ENCODE peak calls at places on chromosome 15, in five cellular contexts. C, K, I, W and G are unnamed samples.

GRCh38 chr15:85543741-85544155 is 163.3 kb downstream of the AKAP13 start:
- DNase-seq in C (peak), K (no peak), I (no peak), W (peak), G (no peak)

GRCh38 chr15:45442497-45443135 is 64.3 kb upstream of the GATM start:
- DNase-seq in C (no peak), K (no peak), I (no peak), W (no peak), G (no peak)

GRCh38 chr15:74275957-74276356 is 39.8 kb downstream of the CCDC33 start:
- DNase-seq in C (no peak), K (peak), I (no peak), W (no peak), G (no peak)

GRCh38 chr15:68209735-68210408 is 4.7 kb upstream of the CALML4 start:
- DNase-seq in C (no peak), K (peak), I (no peak), W (no peak), G (no peak)

GRCh38 chr15:66940368-66940767 is 125.0 kb upstream of the SMAD3 start:
- DNase-seq in C (no peak), K (peak), I (no peak), W (no peak), G (no peak)

GRCh38 chr15:44882499-44882968 is 74.0 kb upstream of the TERB2 start:
- DNase-seq in C (no peak), K (peak), I (no peak), W (no peak), G (no peak)

GRCh38 chr15:49045691-49046112 is 544 bp downstream of the SECISBP2L start:
- DNase-seq in C (no peak), K (peak), I (no peak), W (no peak), G (no peak)

GRCh38 chr15:27638950-27639349 is 460.2 kb downstream of the OCA2 start:
- DNase-seq in C (no peak), K (no peak), I (no peak), W (no peak), G (no peak)

GRCh38 chr15:71532994-71533393 is 277.4 kb upstream of the NR2E3 start:
- DNase-seq in C (no peak), K (peak), I (no peak), W (no peak), G (no peak)
- TF ChIP-seq CTCF in C (peak), K (peak), I (peak), W (peak), G (peak)

DNA sequence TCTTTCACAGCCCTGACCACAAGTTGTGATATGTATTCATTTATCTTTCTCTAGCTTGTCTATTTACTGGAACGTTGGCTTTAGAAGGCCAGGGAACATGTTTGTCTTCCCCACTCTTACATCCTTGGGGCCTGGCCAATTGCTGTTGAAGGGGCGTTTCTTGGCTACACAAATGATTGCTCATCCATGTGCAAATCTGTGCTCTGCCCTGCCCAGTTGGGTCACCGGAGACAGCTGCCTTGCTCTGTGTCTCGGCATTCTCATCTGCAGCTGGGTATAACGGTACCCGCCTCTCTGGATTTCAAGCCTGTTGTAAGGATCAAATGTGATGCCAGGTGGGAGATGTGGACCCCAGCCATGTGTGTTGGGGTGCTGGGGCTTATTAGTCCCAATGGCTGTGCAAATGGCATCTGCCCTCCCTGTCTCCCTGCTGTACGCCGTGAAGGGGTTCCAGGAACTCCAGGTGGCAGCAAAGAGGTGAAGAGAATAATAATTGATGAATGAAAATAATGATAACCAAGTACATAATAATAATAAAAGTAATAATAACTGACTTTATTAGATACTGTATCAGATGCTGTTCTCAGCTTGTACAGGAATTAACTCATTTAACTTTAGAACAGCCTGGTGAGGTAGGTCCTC is 24.1 kb upstream of the TLE3 start:
- DNase-seq in C (peak), K (no peak), I (no peak), W (no peak), G (no peak)
- TF ChIP-seq CTCF in C (no peak), K (no peak), I (no peak), W (no peak), G (peak)

GRCh38 chr15:29126208-29126536 is 143.4 kb downstream of the NSMCE3 start:
- DNase-seq in C (no peak), K (no peak), I (no peak), W (no peak), G (peak)

GRCh38 chr15:29125382-29126207 is 144.0 kb downstream of the NSMCE3 start:
- DNase-seq in C (no peak), K (no peak), I (no peak), W (no peak), G (peak)

GRCh38 chr15:29128671-29129070 is 141.0 kb downstream of the NSMCE3 start:
- DNase-seq in C (no peak), K (no peak), I (no peak), W (no peak), G (peak)

GRCh38 chr15:29127506-29128430 is 141.9 kb downstream of the NSMCE3 start:
- DNase-seq in C (no peak), K (no peak), I (no peak), W (no peak), G (peak)

GRCh38 chr15:29126821-29127461 is 142.7 kb downstream of the NSMCE3 start:
- DNase-seq in C (no peak), K (peak), I (no peak), W (no peak), G (peak)
- TF ChIP-seq CTCF in C (no peak), K (peak), I (peak), W (no peak), G (no peak)

DNA sequence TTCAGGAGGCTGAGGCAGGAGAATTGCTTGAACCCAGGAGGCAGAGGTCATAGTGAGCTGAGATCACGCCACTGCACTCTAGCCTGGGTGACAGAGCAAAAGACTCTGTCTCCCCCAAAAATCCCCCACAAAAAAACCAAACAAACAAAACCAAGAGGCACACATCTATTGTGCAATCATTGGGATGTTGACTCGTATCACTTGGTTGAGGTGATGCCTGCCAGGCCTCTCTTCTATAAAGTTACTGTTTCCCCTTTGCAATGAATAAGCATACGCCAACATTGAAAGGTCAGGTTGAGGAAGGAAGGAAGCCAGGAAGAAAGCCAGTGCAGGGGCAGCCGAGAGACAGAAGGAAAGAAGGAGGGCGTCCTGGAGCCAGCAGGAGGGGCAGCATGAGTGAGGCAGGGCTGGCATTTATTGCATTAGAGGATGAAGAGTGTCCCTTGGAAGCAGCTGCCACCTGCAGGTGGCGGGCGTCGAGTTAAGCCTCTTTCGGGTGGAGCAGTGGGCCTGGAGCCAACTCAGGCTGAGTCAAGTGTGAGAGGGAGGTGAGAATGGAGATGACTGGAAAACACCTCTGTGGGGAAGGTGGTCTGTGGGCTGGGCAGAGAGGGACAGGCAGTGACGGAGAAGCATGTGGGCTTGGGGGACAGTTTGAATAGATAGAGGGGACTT is 8.3 kb upstream of the CSPG4 start:
- DNase-seq in C (peak), K (peak), I (no peak), W (peak), G (no peak)
- TF ChIP-seq CTCF in C (peak), K (peak), I (peak), W (no peak), G (peak)

GRCh38 chr15:57553526-57553925 is 38.2 kb upstream of the MYZAP start:
- DNase-seq in C (no peak), K (no peak), I (no peak), W (no peak), G (no peak)
- TF ChIP-seq CTCF in C (no peak), K (no peak), I (no peak), W (no peak), G (no peak)

GRCh38 chr15:77654975-77655374 is 22.3 kb upstream of the LINGO1 start:
- DNase-seq in C (no peak), K (no peak), I (peak), W (no peak), G (no peak)
- TF ChIP-seq CTCF in C (peak), K (peak), I (peak), W (no peak), G (peak)

GRCh38 chr15:101138086-101138660 is 113.7 kb downstream of the CHSY1 start:
- DNase-seq in C (no peak), K (no peak), I (no peak), W (no peak), G (no peak)
- TF ChIP-seq CTCF in C (no peak), K (no peak), I (no peak), W (no peak), G (no peak)